ENCODE peak calls at places on chromosomes 13 and 19, in eight cellular contexts. V is colonic mucosa, O is GM13976, A is Peyer's patch, W is coronary artery, N is Caco-2, F is cardiac muscle cell, D is WTC11. K is an unnamed sample.

GRCh38 chr19:58091251-58091995 is 6.6 kb downstream of the ZSCAN18 start:
- DNase-seq in V (no peak), O (no peak), A (no peak), W (no peak), N (no peak), F (no peak), D (no peak), K (no peak)

GRCh38 chr19:14418743-14419037 is 451 bp downstream of the DDX39A start:
- DNase-seq in V (no peak), O (no peak), A (no peak), W (no peak), N (no peak), F (no peak), D (no peak), K (no peak)

GRCh38 chr19:3426433-3426832 is 53.9 kb downstream of the SMIM24 start:
- DNase-seq in V (no peak), O (no peak), A (no peak), W (no peak), N (no peak), F (no peak), D (no peak), K (no peak)

GRCh38 chr13:92074658-92075057 is 676.2 kb downstream of the GPC5 start:
- DNase-seq in V (no peak), O (peak; percentile 6), A (no peak), W (no peak), N (no peak), F (peak; percentile 43), D (peak; percentile 16), K (no peak)

GRCh38 chr19:11291991-11292390 is 4.0 kb upstream of the TSPAN16 start:
- DNase-seq in V (no peak), O (no peak), A (no peak), W (no peak), N (no peak), F (no peak), D (no peak), K (no peak)

GRCh38 chr13:20174656-20175405 is 14.0 kb upstream of the GJA3 start:
- DNase-seq in V (peak; percentile 70), O (peak; percentile 72), A (peak; percentile 92), W (peak; percentile 90), N (no peak), F (no peak), D (no peak), K (peak; percentile 86)

GRCh38 chr13:99261040-99261439 is 2.9 kb upstream of the GPR18 start:
- DNase-seq in V (no peak), O (no peak), A (no peak), W (no peak), N (no peak), F (no peak), D (no peak), K (no peak)

GRCh38 chr13:76790519-76791289 is 95.5 kb downstream of the KCTD12 start:
- DNase-seq in V (no peak), O (no peak), A (no peak), W (no peak), N (no peak), F (peak; percentile 84), D (no peak), K (no peak)

GRCh38 chr19:7645159-7645558 is 8.2 kb downstream of the STXBP2 start:
- DNase-seq in V (no peak), O (no peak), A (no peak), W (no peak), N (no peak), F (no peak), D (no peak), K (no peak)
- TF ChIP-seq CTCF in V (no peak), O (no peak), A (no peak), W (no peak), N (no peak), F (no peak), D (no peak), K (no peak)

GRCh38 chr13:23175920-23176319 is 4.9 kb upstream of the SGCG start:
- DNase-seq in V (no peak), O (no peak), A (no peak), W (no peak), N (no peak), F (no peak), D (no peak), K (no peak)
- TF ChIP-seq CTCF in V (no peak), O (no peak), A (no peak), W (no peak), N (peak; percentile 27), F (peak; percentile 43), D (peak; percentile 27), K (no peak)

GRCh38 chr19:48194041-48194871 is 23.8 kb downstream of the ZSWIM9 start:
- DNase-seq in V (no peak), O (peak; percentile 56), A (peak; percentile 52), W (no peak), N (peak; percentile 23), F (peak; percentile 28), D (peak; percentile 56), K (peak; percentile 20)
- TF ChIP-seq CTCF in V (peak; percentile 46), O (peak; percentile 10), A (peak; percentile 28), W (no peak), N (peak; percentile 25), F (peak; percentile 59), D (peak; percentile 58), K (peak; percentile 60)

DNA sequence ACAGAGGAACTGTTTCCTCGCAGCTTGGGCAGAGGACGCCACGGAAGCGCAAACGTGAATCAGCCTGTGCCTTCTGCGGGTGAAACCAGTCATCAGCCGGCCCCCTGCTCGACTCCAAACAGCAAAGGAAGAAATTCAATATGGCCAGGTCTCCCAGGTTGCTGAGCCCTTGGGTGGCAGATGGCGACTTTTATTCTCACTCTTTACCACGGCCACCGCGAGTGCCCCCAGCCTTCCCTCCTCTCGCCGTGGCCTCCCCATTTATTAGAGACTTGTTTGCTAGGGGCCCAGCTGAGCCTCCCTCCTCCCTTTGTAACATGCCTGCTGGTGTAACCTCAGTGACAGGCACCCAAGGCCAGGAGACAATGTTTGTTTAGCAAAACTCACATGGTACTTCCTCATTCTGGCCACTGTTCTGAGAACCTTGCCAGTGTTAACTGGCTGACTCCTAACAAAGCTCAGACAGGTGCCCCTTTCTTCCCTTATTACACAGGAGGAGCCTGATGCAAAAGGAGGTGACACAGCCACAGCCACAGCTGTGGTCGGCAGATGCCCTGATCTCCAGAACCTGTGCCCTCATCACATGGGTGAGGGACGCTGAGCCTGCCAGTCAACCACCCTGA is 5.8 kb downstream of the RAB20 start:
- DNase-seq in V (peak; percentile 71), O (no peak), A (no peak), W (no peak), N (no peak), F (no peak), D (no peak), K (no peak)
- TF ChIP-seq CTCF in V (no peak), O (no peak), A (no peak), W (no peak), N (no peak), F (no peak), D (no peak), K (no peak)

DNA sequence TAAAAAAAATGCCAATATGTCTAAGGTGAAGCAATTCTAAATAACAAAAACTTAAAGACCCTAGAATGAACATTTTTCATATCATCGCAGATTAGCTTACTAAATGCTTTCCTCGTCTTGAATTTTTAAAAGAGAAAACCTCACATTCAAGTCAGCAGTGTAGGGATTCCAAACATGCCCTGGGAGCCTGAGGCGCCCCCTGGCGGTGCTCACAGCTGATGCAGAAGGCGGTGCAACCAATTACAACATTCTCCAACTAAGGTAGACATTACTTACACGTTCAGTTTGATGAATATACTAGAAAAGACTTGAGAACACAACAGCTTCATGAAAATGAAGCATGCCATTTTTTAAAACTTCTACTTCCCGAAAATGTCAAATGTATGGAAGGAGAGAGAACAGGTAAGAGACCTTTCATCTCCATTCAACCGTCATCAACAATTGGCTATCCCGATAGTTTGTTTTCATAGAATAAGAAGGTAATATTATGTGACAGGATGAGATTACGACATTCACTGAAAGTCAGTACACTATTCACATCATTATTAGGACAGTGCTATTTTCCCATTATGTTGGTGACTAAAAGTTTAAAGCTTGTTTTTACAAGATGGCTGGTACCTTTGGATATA is 304.4 kb downstream of the DCLK1 start:
- DNase-seq in V (no peak), O (no peak), A (no peak), W (no peak), N (no peak), F (no peak), D (peak; percentile 73), K (peak; percentile 5)
- TF ChIP-seq CTCF in V (no peak), O (peak; percentile 6), A (no peak), W (no peak), N (peak; percentile 11), F (peak; percentile 3), D (peak; percentile 89), K (no peak)

DNA sequence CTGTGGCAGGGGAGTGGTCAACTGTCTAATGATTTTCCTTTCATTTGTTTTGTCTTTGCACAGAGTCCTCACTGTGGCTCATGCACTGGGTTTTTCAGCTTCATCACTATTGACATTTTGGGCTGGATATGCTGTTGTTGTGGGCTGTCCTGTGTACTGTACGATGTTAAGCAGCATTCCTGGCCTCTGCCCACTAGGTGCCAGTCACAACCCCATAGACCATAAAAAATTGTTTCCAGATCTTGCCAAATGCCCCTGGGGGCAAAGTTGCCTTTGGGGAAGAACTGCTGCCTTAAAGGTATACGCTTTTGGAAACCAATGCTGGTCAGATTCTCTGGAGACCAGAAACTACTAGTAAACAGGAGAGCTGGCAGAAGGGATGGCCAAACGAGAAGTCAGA is 310.4 kb downstream of the SPRY2 start:
- DNase-seq in V (peak; percentile 59), O (no peak), A (peak; percentile 55), W (no peak), N (no peak), F (no peak), D (peak; percentile 16), K (peak; percentile 22)
- TF ChIP-seq CTCF in V (peak; percentile 17), O (no peak), A (peak; percentile 46), W (no peak), N (no peak), F (peak; percentile 22), D (no peak), K (no peak)

GRCh38 chr13:103188688-103189326 is 122.6 kb upstream of the SLC10A2 start:
- DNase-seq in V (no peak), O (peak; percentile 21), A (no peak), W (no peak), N (no peak), F (peak; percentile 48), D (no peak), K (no peak)
- TF ChIP-seq CTCF in V (peak; percentile 41), O (peak; percentile 20), A (peak; percentile 58), W (no peak), N (peak; percentile 55), F (peak; percentile 62), D (peak; percentile 33), K (no peak)

K was measured in Calu3.